ENCODE peak calls at places on chromosomes 6 and 20, in eight cellular contexts. L is gastrocnemius medialis; F is Peyer's patch; T is tibial artery; S is tibial nerve; Y is GM23248; W is CD4-positive, alpha-beta memory T cell; V is stomach. H is an unnamed sample. For H3K4me1 and H3K36me3, the result is how much of the 10 kb centered on the place peaks cover.

GRCh38 chr20:17438436-17439039 is 92.6 kb downstream of the BFSP1 start:
- DNase-seq in L (no peak), F (no peak), T (no peak), S (no peak), Y (no peak), W (no peak), V (no peak), H (no peak)

GRCh38 chr20:61969806-61970205 is 95.9 kb downstream of the TAF4 start:
- DNase-seq in L (no peak), F (no peak), T (no peak), S (no peak), Y (no peak), W (no peak), V (no peak), H (no peak)

GRCh38 chr6:12033770-12034169 is 21.7 kb downstream of the HIVEP1 start:
- DNase-seq in L (no peak), F (no peak), T (no peak), S (no peak), Y (peak), W (no peak), V (no peak), H (no peak)

GRCh38 chr6:138986578-138986977 is 1.5 kb downstream of the REPS1 start:
- DNase-seq in L (no peak), F (no peak), T (no peak), S (no peak), Y (peak), W (no peak), V (no peak), H (no peak)

GRCh38 chr6:148382856-148383255 is 40.2 kb downstream of the SASH1 start:
- DNase-seq in L (no peak), F (no peak), T (no peak), S (no peak), Y (no peak), W (no peak), V (no peak), H (no peak)

GRCh38 chr20:23920408-23920780 is 40.8 kb upstream of the CST5 start:
- DNase-seq in L (no peak), F (no peak), T (no peak), S (no peak), Y (no peak), W (no peak), V (no peak), H (no peak)

GRCh38 chr6:56757585-56757984 is 114.9 kb upstream of the DST start:
- DNase-seq in L (no peak), F (peak), T (no peak), S (no peak), Y (peak), W (no peak), V (peak), H (no peak)

GRCh38 chr20:34891166-34892062 is 15.0 kb downstream of the ACSS2 start:
- DNase-seq in L (no peak), F (no peak), T (no peak), S (no peak), Y (peak), W (no peak), V (no peak), H (no peak)

GRCh38 chr6:26335631-26336323 is 29.2 kb upstream of the BTN3A2 start:
- DNase-seq in L (no peak), F (no peak), T (no peak), S (no peak), Y (no peak), W (no peak), V (no peak), H (no peak)

GRCh38 chr20:21360686-21361085 is 36.6 kb downstream of the NKX2-4 start:
- DNase-seq in L (no peak), F (no peak), T (no peak), S (no peak), Y (peak), W (no peak), V (no peak), H (no peak)

GRCh38 chr6:145561095-145561820 is 174.1 kb downstream of the EPM2A start:
- DNase-seq in L (no peak), F (no peak), T (no peak), S (no peak), Y (no peak), W (no peak), V (no peak), H (no peak)

GRCh38 chr6:149336529-149336928 is 19.0 kb downstream of the TAB2 start:
- DNase-seq in L (no peak), F (no peak), T (no peak), S (no peak), Y (peak), W (no peak), V (no peak), H (no peak)

GRCh38 chr6:41464481-41464880 is 81.7 kb upstream of the FOXP4 start:
- DNase-seq in L (no peak), F (no peak), T (no peak), S (no peak), Y (peak), W (no peak), V (no peak), H (peak)

GRCh38 chr20:29079769-29080690 is 2177.4 kb upstream of the DEFB115 start:
- DNase-seq in L (no peak), F (no peak), T (no peak), S (peak), Y (peak), W (peak), V (no peak), H (peak)

GRCh38 chr20:44810391-44811149 is at the start of gene RIMS4:
- DNase-seq in L (no peak), F (no peak), T (no peak), S (no peak), Y (peak), W (no peak), V (no peak), H (no peak)

GRCh38 chr6:97813881-97814280 is 530.9 kb upstream of the MMS22L start:
- DNase-seq in L (no peak), F (no peak), T (no peak), S (no peak), Y (no peak), W (no peak), V (no peak), H (no peak)

GRCh38 chr6:73249998-73250397 is 13.0 kb downstream of the KHDC1 start:
- DNase-seq in L (no peak), F (no peak), T (no peak), S (no peak), Y (no peak), W (no peak), V (no peak), H (no peak)
- H3K4me1 ChIP-seq in L (under half), F (under half), T (under half), S (under half), Y (under half), W (under half), V (under half), H (under half)

DNA sequence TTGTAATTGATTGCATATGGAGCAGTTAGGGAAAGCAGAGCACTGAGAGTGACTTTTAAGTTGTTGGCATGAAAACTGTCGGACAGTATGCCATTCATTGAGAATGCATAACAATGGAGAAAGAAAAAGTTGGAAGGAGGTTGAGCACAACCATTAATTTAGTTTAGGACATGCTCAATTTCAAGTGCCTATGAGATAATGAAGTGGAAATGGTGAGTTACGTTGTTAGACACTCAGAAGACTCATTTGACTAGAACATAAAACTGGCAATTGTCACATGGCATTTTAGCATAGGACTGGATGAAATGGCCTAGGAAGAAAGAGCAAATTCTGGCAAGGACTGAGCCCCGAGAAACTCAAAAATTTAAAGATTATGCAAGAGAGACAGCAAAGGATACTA is 22.0 kb downstream of the ZNF318 start:
- DNase-seq in L (no peak), F (no peak), T (no peak), S (no peak), Y (no peak), W (no peak), V (no peak), H (no peak)
- H3K36me3 ChIP-seq in L (under half), F (under half), T (half or more), S (under half), Y (under half), W (under half), V (half or more), H (under half)

GRCh38 chr6:36627801-36628246 is 33.7 kb downstream of the SRSF3 start:
- DNase-seq in L (peak), F (peak), T (peak), S (no peak), Y (peak), W (no peak), V (peak), H (no peak)
- H3K4me1 ChIP-seq in L (under half), F (under half), T (under half), S (under half), Y (under half), W (under half), V (under half), H (under half)

DNA sequence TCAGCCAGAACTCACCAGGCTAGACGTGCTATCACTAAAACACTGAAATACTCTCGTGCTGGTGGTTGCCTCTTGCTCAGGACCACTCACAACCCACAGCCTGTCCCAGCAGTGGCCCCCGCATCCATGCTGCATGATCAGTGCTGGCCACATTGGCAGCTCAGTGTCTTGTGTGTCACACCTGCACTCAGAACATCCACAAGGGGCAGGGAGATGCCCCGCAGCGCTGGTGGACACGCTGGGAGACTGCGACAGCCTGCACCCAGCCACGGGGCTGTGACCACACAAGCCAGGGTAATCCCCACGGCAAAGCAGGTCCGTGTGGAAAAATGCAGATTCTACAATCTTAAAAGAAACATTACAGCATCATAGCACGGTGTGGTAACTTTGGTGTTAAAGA is 23.9 kb upstream of the APMAP start:
- DNase-seq in L (peak), F (peak), T (peak), S (no peak), Y (no peak), W (no peak), V (peak), H (peak)
- H3K36me3 ChIP-seq in L (under half), F (under half), T (half or more), S (under half), Y (under half), W (under half), V (half or more), H (under half)

DNA sequence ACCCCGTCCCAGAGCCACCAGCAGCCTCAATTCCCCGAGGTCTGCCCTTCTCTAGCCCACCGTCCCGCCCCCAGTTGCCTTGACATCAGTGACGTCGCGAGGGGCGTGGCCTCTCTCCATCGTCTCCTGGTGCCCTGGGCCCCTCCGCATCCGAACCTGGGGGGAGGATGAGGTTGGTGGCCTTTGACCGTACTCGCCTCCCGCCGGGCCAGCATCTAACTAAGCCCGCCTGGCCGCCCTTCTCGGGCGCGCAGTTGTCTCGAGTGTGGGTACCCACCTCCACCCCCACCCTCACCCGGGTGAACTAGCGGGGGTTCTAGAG is 5.5 kb upstream of the ARMC12 start:
- DNase-seq in L (peak), F (peak), T (peak), S (peak), Y (peak), W (peak), V (peak), H (peak)
- H3K4me1 ChIP-seq in L (half or more), F (half or more), T (half or more), S (under half), Y (under half), W (half or more), V (half or more), H (under half)